ENCODE peak calls at places on chromosomes 3 and 15, in four cellular contexts. X, C, P and E are unnamed samples.
A peak's percentile ranks its signal among the peaks of the same experiment; 100 is the strongest.

GRCh38 chr3:139122221-139122581 is 77.5 kb upstream of the PRR23C start:
- DNase-seq in P (peak; percentile 29), C (no peak), X (no peak), E (no peak)

GRCh38 chr3:122355612-122356011 is 27.4 kb downstream of the MIX23 start:
- DNase-seq in X (no peak), C (no peak), P (no peak), E (no peak)

GRCh38 chr15:64430000-64430735 is 30.2 kb upstream of the ZNF609 start:
- DNase-seq in P (peak; percentile 91), X (peak; percentile 43), C (no peak), E (peak; percentile 22)

GRCh38 chr3:181730934-181731333 is 19.2 kb downstream of the SOX2 start:
- DNase-seq in X (no peak), P (no peak), C (no peak), E (no peak)

GRCh38 chr3:147758786-147759185 is 349.6 kb downstream of the ZIC1 start:
- DNase-seq in C (no peak), X (no peak), P (no peak), E (no peak)

GRCh38 chr3:177147790-177148189 is 49.5 kb downstream of the TBL1XR1 start:
- DNase-seq in X (no peak), C (no peak), P (no peak), E (no peak)

GRCh38 chr3:16670191-16670590 is 65.0 kb upstream of the DAZL start:
- DNase-seq in P (no peak), X (no peak), C (no peak), E (no peak)

GRCh38 chr3:117549716-117550115 is 840.1 kb downstream of the TUSC7 start:
- DNase-seq in P (no peak), X (no peak), C (no peak), E (no peak)

GRCh38 chr15:82530606-82531379 is 9.5 kb downstream of the RPS17 start:
- DNase-seq in C (peak; percentile 55), X (peak; percentile 73), P (no peak), E (peak; percentile 64)

GRCh38 chr3:142218703-142219102 is 6.7 kb downstream of the GK5 start:
- DNase-seq in X (no peak), P (no peak), C (no peak), E (no peak)

GRCh38 chr3:70108072-70108471 is 108.5 kb downstream of the SAMMSON start:
- DNase-seq in P (no peak), C (no peak), X (no peak), E (no peak)

GRCh38 chr15:101059381-101060341 is 140.5 kb downstream of the LRRK1 start:
- DNase-seq in P (no peak), C (no peak), X (no peak), E (no peak)

GRCh38 chr15:68542771-68543544 is 35.8 kb upstream of the CORO2B start:
- DNase-seq in X (no peak), C (no peak), P (peak; percentile 80), E (peak; percentile 71)

GRCh38 chr3:179771797-179772196 is 119.0 kb downstream of the USP13 start:
- DNase-seq in P (no peak), C (no peak), X (no peak), E (no peak)

GRCh38 chr15:51132384-51133139 is 37.9 kb upstream of the TNFAIP8L3 start:
- DNase-seq in X (no peak), C (no peak), P (peak; percentile 81), E (no peak)

GRCh38 chr15:75231836-75232235 is 26.3 kb upstream of the GOLGA6C start:
- DNase-seq in X (no peak), P (no peak), C (no peak), E (no peak)

GRCh38 chr3:38644016-38644661 is 5.3 kb downstream of the SCN5A start:
- DNase-seq in X (no peak), C (no peak), P (no peak), E (no peak)

GRCh38 chr15:31325976-31326728 is 483 bp upstream of the KLF13 start:
- DNase-seq in C (peak; percentile 99), X (peak; percentile 99), P (peak; percentile 92), E (peak; percentile 100)

GRCh38 chr3:195226900-195227447 is 44.0 kb downstream of the XXYLT1 start:
- DNase-seq in X (no peak), P (no peak), C (no peak), E (no peak)

GRCh38 chr15:65644282-65644681 is 22.5 kb downstream of the SLC24A1 start:
- DNase-seq in X (no peak), P (no peak), C (no peak), E (no peak)

GRCh38 chr3:8658326-8659212 is 14.0 kb upstream of the SSUH2 start:
- DNase-seq in P (no peak), C (peak; percentile 85), X (no peak), E (peak; percentile 95)

GRCh38 chr15:70793694-70794093 is 30.3 kb upstream of the UACA start:
- DNase-seq in P (no peak), X (no peak), C (no peak), E (no peak)

GRCh38 chr3:37150621-37151020 is 23.8 kb downstream of the LRRFIP2 start:
- DNase-seq in P (no peak), X (no peak), C (no peak), E (no peak)

GRCh38 chr3:107662109-107662477 is 139.3 kb downstream of the BBX start:
- DNase-seq in C (no peak), X (no peak), P (no peak), E (no peak)

GRCh38 chr3:194905696-194906095 is 220.0 kb downstream of the FAM43A start:
- DNase-seq in P (no peak), C (no peak), X (no peak), E (no peak)

GRCh38 chr15:77527831-77528231 is 104.9 kb downstream of the LINGO1 start:
- DNase-seq in C (no peak), X (no peak), P (no peak), E (no peak)

DNA sequence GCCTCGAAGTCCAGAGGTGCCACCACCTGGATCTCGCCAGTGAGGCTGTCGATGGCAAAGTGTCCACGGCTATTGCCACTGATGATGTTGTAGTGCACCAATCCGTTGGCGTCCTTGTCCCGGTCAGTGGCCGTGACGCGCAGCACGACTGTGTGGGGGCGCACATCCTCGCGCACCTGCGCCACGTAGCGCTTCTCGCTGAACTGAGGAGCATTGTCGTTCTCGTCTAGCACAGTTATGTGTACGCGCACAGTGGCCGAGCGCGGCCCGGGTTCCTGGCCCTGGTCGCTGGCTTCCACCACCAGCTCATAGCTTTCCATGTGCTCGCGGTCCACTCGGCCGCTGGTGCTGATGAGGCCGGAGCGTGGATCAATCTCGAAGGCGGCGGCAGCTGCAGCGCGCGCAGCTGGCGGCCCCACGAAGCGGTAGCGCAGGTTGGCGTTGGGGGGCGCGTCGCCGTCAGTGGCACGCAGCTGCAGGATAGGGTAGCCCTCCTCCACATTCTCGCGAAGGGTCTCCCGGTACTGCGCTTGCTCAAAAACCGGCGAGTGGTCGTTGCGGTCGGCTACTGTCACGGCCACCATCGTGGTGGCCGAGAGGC is 1.8 kb downstream of the CELSR3 start:
- DNase-seq in C (no peak), X (no peak), P (no peak), E (no peak)
- H3K4me3 ChIP-seq in C (peak overlapping the region; percentile 62), X (peak overlapping the region; percentile 32), P (peak overlapping the region; percentile 61), E (no peak overlapping the region)

DNA sequence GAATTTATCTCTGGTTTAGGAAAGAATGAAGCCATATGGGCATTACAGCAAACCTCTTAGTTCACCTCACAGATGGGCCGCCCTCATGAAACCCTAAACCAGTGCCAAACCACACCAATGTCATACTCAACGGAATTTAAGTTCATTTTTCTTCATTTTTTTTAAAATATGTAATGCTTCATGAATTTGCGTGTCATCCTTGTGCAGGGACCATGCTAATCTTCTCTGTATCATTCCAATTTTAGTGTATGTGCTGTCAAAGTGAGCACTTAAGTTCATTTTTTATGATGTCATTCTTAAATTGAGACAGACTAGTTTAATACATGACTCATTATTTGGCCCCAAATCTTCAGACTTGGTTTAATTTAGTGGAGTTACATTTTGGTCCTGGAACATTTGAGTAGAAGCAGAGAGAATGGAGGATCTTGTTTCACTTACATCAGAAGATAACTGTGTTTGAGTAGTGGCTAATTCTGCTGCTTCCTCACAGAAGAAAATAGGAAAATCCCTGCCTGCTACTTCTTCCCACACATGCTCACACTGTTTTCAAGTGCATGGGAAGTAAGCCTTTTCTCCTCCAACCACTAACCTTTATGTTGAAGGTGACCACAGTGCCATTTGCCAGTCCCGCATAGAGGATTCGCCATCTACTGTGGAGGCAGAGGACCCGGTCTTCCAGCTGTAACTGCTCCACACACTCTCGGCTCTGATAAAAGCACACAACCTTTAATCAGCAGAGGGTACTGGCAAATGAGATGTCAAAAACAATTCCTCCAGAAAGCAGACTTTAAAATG is 63.3 kb downstream of the ZNF106 start:
- DNase-seq in C (no peak), P (peak; percentile 67), X (no peak), E (no peak)
- H3K27ac ChIP-seq in C (peak overlapping the region; percentile 7), P (peak overlapping the region; percentile 80), X (no peak overlapping the region), E (peak overlapping the region; percentile 30)

GRCh38 chr3:45406812-45407211 is 18.4 kb downstream of the LARS2 start:
- DNase-seq in C (no peak), X (no peak), P (no peak), E (no peak)
- H3K4me3 ChIP-seq in C (no peak overlapping the region), X (no peak overlapping the region), P (no peak overlapping the region), E (no peak overlapping the region)

GRCh38 chr3:183641875-183642274 is 6.5 kb downstream of the KLHL24 start:
- DNase-seq in X (no peak), C (no peak), P (no peak), E (no peak)
- H3K27ac ChIP-seq in X (no peak overlapping the region), C (peak overlapping the region; percentile 99), P (no peak overlapping the region), E (peak overlapping the region; percentile 75)

DNA sequence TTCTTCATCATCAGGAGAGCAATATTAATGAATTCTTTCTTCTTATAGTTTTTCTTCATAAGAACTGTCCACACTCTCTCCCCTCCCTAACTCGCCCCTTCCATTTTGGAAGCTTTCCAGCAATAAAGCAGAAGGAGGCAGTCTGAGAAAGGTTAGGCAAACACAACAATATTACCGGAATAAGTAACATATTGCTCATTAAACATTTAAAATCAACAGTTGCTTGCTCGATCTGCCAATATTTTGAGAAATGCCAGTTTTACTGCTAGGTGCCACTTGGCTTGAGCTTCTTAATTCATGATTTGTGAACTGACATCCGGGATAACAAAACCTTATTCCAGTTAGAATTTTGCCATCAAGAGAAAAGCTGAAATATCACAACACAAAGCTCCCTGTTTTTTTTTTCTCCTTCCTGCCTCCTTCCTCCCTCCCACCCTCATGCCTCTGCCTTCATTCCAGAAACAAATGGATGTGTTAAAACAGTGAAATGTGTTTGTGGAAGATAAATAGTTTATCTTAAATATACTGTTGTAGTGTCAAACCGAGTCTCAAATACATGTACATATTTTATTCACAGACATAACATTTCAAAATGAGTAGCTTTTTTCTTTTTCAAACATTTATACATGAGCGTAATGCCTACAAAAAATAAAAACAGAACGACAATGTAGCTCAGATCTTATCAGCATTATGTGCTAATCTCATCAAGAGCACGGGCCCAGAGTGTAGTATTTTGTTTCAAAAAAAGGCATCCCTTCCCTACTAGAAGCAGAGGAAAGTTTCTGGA is 253.7 kb downstream of the GAP43 start:
- DNase-seq in X (no peak), P (no peak), C (no peak), E (no peak)
- H3K4me3 ChIP-seq in X (no peak overlapping the region), P (no peak overlapping the region), C (peak overlapping the region; percentile 31), E (peak overlapping the region; percentile 5)

DNA sequence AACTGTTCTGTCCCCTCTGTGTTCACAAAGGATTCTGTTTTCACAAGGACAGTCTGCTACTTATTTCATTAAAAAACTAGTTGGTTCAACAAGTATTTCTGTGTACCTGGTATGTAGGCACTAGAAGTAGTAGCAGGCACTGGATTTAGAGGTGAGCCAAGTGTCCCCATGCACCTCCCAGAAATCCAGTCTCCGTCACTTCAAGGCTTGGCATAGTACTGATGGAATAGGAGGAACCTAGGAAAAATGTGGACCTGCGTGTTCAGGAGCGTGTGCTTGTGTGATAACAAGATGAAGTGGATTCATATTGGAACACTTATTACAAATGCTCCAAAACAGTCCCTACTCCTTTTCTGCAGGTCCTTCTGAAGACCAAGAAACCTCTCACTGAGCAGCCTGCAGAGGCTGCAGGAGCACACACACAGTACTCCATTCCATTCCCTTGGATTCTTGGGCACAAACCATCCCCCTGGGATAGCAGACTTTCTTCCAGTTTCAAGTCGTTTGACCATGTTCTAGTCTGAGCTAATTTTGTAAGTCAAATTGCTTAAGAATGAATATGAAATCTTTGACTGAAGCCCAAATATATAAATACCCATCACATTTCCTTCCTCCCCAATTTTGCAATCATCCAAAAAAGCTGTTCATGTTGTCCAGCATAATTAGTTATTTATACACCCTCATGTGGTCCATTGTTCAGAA is 231.4 kb upstream of the TPRG1 start:
- DNase-seq in X (no peak), P (no peak), C (no peak), E (no peak)
- H3K27ac ChIP-seq in X (no peak overlapping the region), P (no peak overlapping the region), C (peak overlapping the region; percentile 58), E (peak overlapping the region; percentile 81)